ENCODE peak calls at places on chromosomes 4 and X, in ten cellular contexts. D is tibial artery, O is right atrium auricular region, T is astrocyte, N is left lung, F is brain microvascular endothelial cell, Y is cardiac muscle cell, B is transverse colon, M is heart left ventricle, P is ascending aorta. K is an unnamed sample.

GRCh38 chr4:76206222-76206942 is 7.2 kb downstream of the SCARB2 start:
- DNase-seq in D (no peak), O (no peak), T (no peak), N (no peak), F (peak; percentile 38), Y (no peak), B (no peak), M (no peak), P (no peak), K (no peak)

GRCh38 chr4:145690610-145691009 is 10.7 kb downstream of the C4orf51 start:
- DNase-seq in D (no peak), O (no peak), T (no peak), N (no peak), F (no peak), Y (no peak), B (no peak), M (no peak), P (no peak), K (no peak)

GRCh38 chr4:85318415-85318814 is 156.5 kb upstream of the ARHGAP24 start:
- DNase-seq in D (no peak), O (no peak), T (no peak), N (no peak), F (no peak), Y (no peak), B (no peak), M (no peak), P (no peak), K (no peak)

GRCh38 chr4:4376074-4376473 is 10.8 kb upstream of the NSG1 start:
- DNase-seq in D (no peak), O (no peak), T (no peak), N (no peak), F (no peak), Y (no peak), B (no peak), M (no peak), P (no peak), K (no peak)

GRCh38 chr4:23384741-23385140 is 505.1 kb downstream of the PPARGC1A start:
- DNase-seq in D (no peak), O (no peak), T (peak; percentile 70), N (no peak), F (no peak), Y (peak; percentile 6), B (no peak), M (no peak), P (no peak), K (no peak)

GRCh38 chr4:157423526-157424020 is 203.0 kb downstream of the GRIA2 start:
- DNase-seq in D (no peak), O (no peak), T (no peak), N (no peak), F (no peak), Y (no peak), B (no peak), M (no peak), P (no peak), K (no peak)

GRCh38 chrX:53211391-53211978 is 13.5 kb downstream of the KDM5C start:
- DNase-seq in D (no peak), O (no peak), T (peak; percentile 50), N (no peak), F (no peak), Y (no peak), B (no peak), M (no peak), P (no peak), K (no peak)

GRCh38 chrX:7294483-7294882 is 146.5 kb upstream of the PUDP start:
- DNase-seq in D (no peak), O (no peak), T (no peak), N (no peak), F (no peak), Y (peak; percentile 8), B (no peak), M (no peak), P (no peak), K (no peak)

GRCh38 chr4:107854326-107855030 is 29.7 kb downstream of the SGMS2 start:
- DNase-seq in D (no peak), O (no peak), T (peak; percentile 45), N (no peak), F (no peak), Y (peak; percentile 73), B (no peak), M (no peak), P (no peak), K (no peak)

GRCh38 chr4:27005512-27006246 is 145.0 kb downstream of the STIM2 start:
- DNase-seq in D (no peak), O (no peak), T (peak; percentile 81), N (no peak), F (peak; percentile 32), Y (peak; percentile 74), B (no peak), M (no peak), P (no peak), K (no peak)

GRCh38 chrX:24245201-24245600 is 68.7 kb downstream of the SUPT20HL2 start:
- DNase-seq in D (no peak), O (no peak), T (peak; percentile 61), N (no peak), F (no peak), Y (peak; percentile 78), B (no peak), M (no peak), P (no peak), K (no peak)

GRCh38 chrX:151902813-151903591 is 9.7 kb upstream of the MAGEA4 start:
- DNase-seq in D (peak; percentile 55), O (peak; percentile 72), T (peak; percentile 88), N (no peak), F (peak; percentile 85), Y (peak; percentile 83), B (peak; percentile 28), M (peak; percentile 54), P (no peak), K (no peak)

GRCh38 chr4:10032625-10033024 is 11.3 kb upstream of the SLC2A9 start:
- DNase-seq in D (no peak), O (no peak), T (peak; percentile 80), N (no peak), F (peak; percentile 82), Y (peak; percentile 77), B (no peak), M (no peak), P (no peak), K (no peak)

GRCh38 chr4:113881256-113881655 is 98.2 kb downstream of the ARSJ start:
- DNase-seq in D (no peak), O (no peak), T (peak; percentile 35), N (no peak), F (peak; percentile 17), Y (no peak), B (no peak), M (no peak), P (no peak), K (no peak)

GRCh38 chr4:18847276-18847890 is 825.8 kb upstream of the LCORL start:
- DNase-seq in D (no peak), O (no peak), T (peak; percentile 27), N (no peak), F (no peak), Y (no peak), B (no peak), M (no peak), P (no peak), K (no peak)

GRCh38 chr4:11106769-11107168 is 321.9 kb downstream of the HS3ST1 start:
- DNase-seq in D (no peak), O (no peak), T (no peak), N (no peak), F (no peak), Y (peak; percentile 62), B (no peak), M (no peak), P (no peak), K (no peak)

GRCh38 chr4:152577708-152578421 is 42.0 kb upstream of the FBXW7 start:
- DNase-seq in D (no peak), O (no peak), T (no peak), N (no peak), F (no peak), Y (no peak), B (no peak), M (no peak), P (no peak), K (no peak)

GRCh38 chr4:2273657-2274319 is 11.9 kb upstream of the MXD4 start:
- DNase-seq in D (no peak), O (no peak), T (no peak), N (peak; percentile 66), F (no peak), Y (no peak), B (no peak), M (peak; percentile 48), P (no peak), K (no peak)

DNA sequence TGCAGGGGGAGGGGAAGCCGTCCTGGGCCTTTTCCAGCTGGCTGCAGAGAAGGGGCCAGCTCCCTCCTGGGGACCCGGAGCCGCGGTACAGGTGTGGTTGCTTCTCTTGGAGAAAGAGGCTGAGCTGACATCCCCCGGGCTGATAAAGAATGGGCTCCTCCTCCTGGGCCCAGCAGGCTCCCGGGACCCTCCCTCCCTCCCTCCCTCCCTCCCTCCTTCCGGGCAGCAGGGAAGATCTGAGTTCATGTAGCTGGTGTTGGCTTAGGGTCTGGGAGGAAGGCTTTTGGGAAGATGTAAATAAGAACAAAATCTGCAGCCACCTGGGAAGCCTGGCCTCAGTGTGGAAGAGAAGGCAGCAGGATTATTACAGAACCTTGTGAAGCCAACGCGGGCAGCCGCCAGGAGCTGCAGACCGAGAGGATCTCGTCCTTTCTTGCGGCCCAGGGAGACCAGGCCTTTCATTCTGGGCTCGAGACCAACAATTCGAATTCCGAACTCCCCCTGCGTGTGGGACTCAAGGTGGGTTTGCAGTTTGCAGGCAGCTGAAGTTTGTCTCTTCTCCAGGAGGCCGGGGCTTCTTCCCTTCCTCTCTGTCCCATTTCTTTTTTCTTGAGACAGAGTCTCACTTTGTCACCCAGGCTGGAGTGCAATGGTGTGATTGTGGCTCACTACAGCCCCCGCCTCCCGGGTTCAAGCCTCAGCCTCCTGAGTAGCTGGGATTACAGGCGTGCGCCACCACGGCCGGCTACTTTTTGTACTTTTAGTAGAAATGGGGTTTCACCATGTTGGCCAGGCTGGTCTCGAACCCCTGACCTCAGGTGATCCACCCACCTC is at the start of gene PLCXD1:
- DNase-seq in D (peak; percentile 20), O (no peak), T (no peak), N (peak; percentile 61), F (no peak), Y (peak; percentile 46), B (no peak), M (no peak), P (no peak), K (no peak)
- H3K4me3 ChIP-seq in D (peak within 1 kb of the TSS; percentile 6), O (no peak within 1 kb of the TSS), T (peak within 1 kb of the TSS; percentile 48), N (no peak within 1 kb of the TSS), F (peak within 1 kb of the TSS; percentile 46), Y (peak within 1 kb of the TSS; percentile 12), B (no peak within 1 kb of the TSS), M (peak within 1 kb of the TSS; percentile 28), P (peak within 1 kb of the TSS; percentile 21), K (peak within 1 kb of the TSS; percentile 22)

GRCh38 chr4:36159208-36159607 is 85.1 kb downstream of the ARAP2 start:
- DNase-seq in D (no peak), O (no peak), T (no peak), N (no peak), F (no peak), Y (no peak), B (no peak), M (peak; percentile 21), P (no peak), K (no peak)
- TF ChIP-seq CTCF in D (no peak), O (no peak), T (no peak), N (no peak), F (peak; percentile 14), Y (no peak), B (no peak), M (no peak), P (no peak), K (no peak)

GRCh38 chrX:18887177-18887820 is 96.6 kb downstream of the PHKA2 start:
- DNase-seq in D (no peak), O (peak; percentile 74), T (no peak), N (no peak), F (no peak), Y (peak; percentile 13), B (peak; percentile 65), M (peak; percentile 74), P (no peak), K (no peak)
- H3K27ac ChIP-seq in D (peak overlapping the region; percentile 85), O (peak overlapping the region; percentile 94), T (no peak overlapping the region), N (peak overlapping the region; percentile 84), F (no peak overlapping the region), Y (no peak overlapping the region), B (peak overlapping the region; percentile 84), M (peak overlapping the region; percentile 94), P (peak overlapping the region; percentile 97), K (peak overlapping the region; percentile 84)

GRCh38 chr4:173181769-173182374 is 13.3 kb downstream of the GALNT7 start:
- DNase-seq in D (no peak), O (no peak), T (peak; percentile 91), N (no peak), F (peak; percentile 29), Y (peak; percentile 72), B (no peak), M (no peak), P (no peak), K (no peak)
- H3K4me3 ChIP-seq in D (no peak overlapping the region), O (no peak overlapping the region), T (peak overlapping the region; percentile 21), N (no peak overlapping the region), F (no peak overlapping the region), Y (no peak overlapping the region), B (no peak overlapping the region), M (no peak overlapping the region), P (no peak overlapping the region), K (no peak overlapping the region)

K was measured in coronary artery.